ENCODE peak calls at places on chromosome 2, in five cellular contexts. One of them, this sample, is unnamed.
A peak's percentile ranks its signal among the peaks of the same experiment; 100 is the strongest.

GRCh38 chr2:29296585-29296984 is 181.4 kb downstream of the CLIP4 start:
- DNase-seq in heart left ventricle: no peak
- DNase-seq in adrenal gland: no peak
- DNase-seq in right cardiac atrium: no peak
- DNase-seq in hepatocyte: no peak
- DNase-seq in this sample: no peak

GRCh38 chr2:65177754-65178442 is 48.0 kb upstream of the RAB1A start:
- DNase-seq in hepatocyte: peak; percentile 25
- DNase-seq in adrenal gland: no peak
- DNase-seq in heart left ventricle: no peak
- DNase-seq in right cardiac atrium: no peak
- DNase-seq in this sample: no peak

GRCh38 chr2:239327536-239328305 is 73.1 kb downstream of the HDAC4 start:
- DNase-seq in heart left ventricle: no peak
- DNase-seq in right cardiac atrium: peak; percentile 69
- DNase-seq in hepatocyte: no peak
- DNase-seq in adrenal gland: peak; percentile 18
- DNase-seq in this sample: no peak

GRCh38 chr2:160582481-160583161 is 89.0 kb upstream of the RBMS1 start:
- DNase-seq in right cardiac atrium: no peak
- DNase-seq in hepatocyte: peak; percentile 30
- DNase-seq in heart left ventricle: no peak
- DNase-seq in adrenal gland: peak; percentile 28
- DNase-seq in this sample: no peak

GRCh38 chr2:189552991-189553404 is 27.6 kb downstream of the SLC40A1 start:
- DNase-seq in adrenal gland: no peak
- DNase-seq in right cardiac atrium: no peak
- DNase-seq in hepatocyte: no peak
- DNase-seq in heart left ventricle: no peak
- DNase-seq in this sample: no peak

GRCh38 chr2:183070942-183071844 is 7.4 kb upstream of the DUSP19 start:
- DNase-seq in hepatocyte: peak; percentile 71
- DNase-seq in adrenal gland: peak; percentile 42
- DNase-seq in right cardiac atrium: no peak
- DNase-seq in heart left ventricle: no peak
- DNase-seq in this sample: no peak

GRCh38 chr2:120820263-120820884 is 84.7 kb downstream of the GLI2 start:
- DNase-seq in adrenal gland: no peak
- DNase-seq in right cardiac atrium: peak; percentile 71
- DNase-seq in hepatocyte: peak; percentile 77
- DNase-seq in heart left ventricle: no peak
- DNase-seq in this sample: no peak

GRCh38 chr2:39160982-39161381 is 40.1 kb upstream of the SOS1 start:
- DNase-seq in adrenal gland: no peak
- DNase-seq in hepatocyte: no peak
- DNase-seq in heart left ventricle: no peak
- DNase-seq in right cardiac atrium: no peak
- DNase-seq in this sample: no peak

GRCh38 chr2:45840481-45840880 is 189.0 kb downstream of the PRKCE start:
- DNase-seq in adrenal gland: no peak
- DNase-seq in heart left ventricle: no peak
- DNase-seq in right cardiac atrium: no peak
- DNase-seq in hepatocyte: no peak
- DNase-seq in this sample: no peak

GRCh38 chr2:9329497-9329896 is 93.8 kb downstream of the ITGB1BP1 start:
- DNase-seq in heart left ventricle: no peak
- DNase-seq in adrenal gland: no peak
- DNase-seq in right cardiac atrium: no peak
- DNase-seq in hepatocyte: no peak
- DNase-seq in this sample: no peak

GRCh38 chr2:28394331-28394877 is 1.7 kb downstream of the FOSL2 start:
- DNase-seq in hepatocyte: peak; percentile 70
- DNase-seq in right cardiac atrium: peak; percentile 73
- DNase-seq in heart left ventricle: peak; percentile 66
- DNase-seq in adrenal gland: no peak
- DNase-seq in this sample: no peak

GRCh38 chr2:105849431-105850179 is 104.9 kb downstream of the NCK2 start:
- DNase-seq in right cardiac atrium: no peak
- DNase-seq in adrenal gland: no peak
- DNase-seq in heart left ventricle: no peak
- DNase-seq in hepatocyte: no peak
- DNase-seq in this sample: no peak

GRCh38 chr2:170813611-170814550 is 2.8 kb upstream of the GAD1 start:
- DNase-seq in adrenal gland: peak; percentile 44
- DNase-seq in right cardiac atrium: no peak
- DNase-seq in heart left ventricle: no peak
- DNase-seq in hepatocyte: peak; percentile 86
- DNase-seq in this sample: no peak

GRCh38 chr2:120656273-120656960 is 79.3 kb upstream of the GLI2 start:
- DNase-seq in hepatocyte: no peak
- DNase-seq in heart left ventricle: no peak
- DNase-seq in right cardiac atrium: no peak
- DNase-seq in adrenal gland: no peak
- DNase-seq in this sample: no peak

GRCh38 chr2:209845666-209846065 is 74.0 kb downstream of the UNC80 start:
- DNase-seq in right cardiac atrium: no peak
- DNase-seq in heart left ventricle: no peak
- DNase-seq in adrenal gland: no peak
- DNase-seq in hepatocyte: no peak
- DNase-seq in this sample: no peak

GRCh38 chr2:131580187-131580586 is 52.5 kb downstream of the CCDC74A start:
- DNase-seq in hepatocyte: no peak
- DNase-seq in heart left ventricle: no peak
- DNase-seq in adrenal gland: no peak
- DNase-seq in right cardiac atrium: no peak
- DNase-seq in this sample: no peak

GRCh38 chr2:27209621-27210401 is 2.0 kb upstream of the ATRAID start:
- DNase-seq in right cardiac atrium: no peak
- DNase-seq in adrenal gland: no peak
- DNase-seq in heart left ventricle: no peak
- DNase-seq in hepatocyte: peak; percentile 63
- DNase-seq in this sample: no peak

GRCh38 chr2:27776097-27776496 is 4.6 kb downstream of the MRPL33 start:
- DNase-seq in adrenal gland: peak; percentile 94
- DNase-seq in right cardiac atrium: peak; percentile 70
- DNase-seq in heart left ventricle: peak; percentile 63
- DNase-seq in hepatocyte: peak; percentile 54
- DNase-seq in this sample: peak; percentile 64

GRCh38 chr2:216341151-216341550 is 31.1 kb downstream of the MARCHF4 start:
- DNase-seq in adrenal gland: no peak
- DNase-seq in right cardiac atrium: no peak
- DNase-seq in heart left ventricle: peak; percentile 39
- DNase-seq in hepatocyte: no peak
- DNase-seq in this sample: no peak

GRCh38 chr2:181376999-181377398 is 80.2 kb upstream of the ITGA4 start:
- DNase-seq in heart left ventricle: no peak
- DNase-seq in right cardiac atrium: no peak
- DNase-seq in hepatocyte: no peak
- DNase-seq in adrenal gland: no peak
- DNase-seq in this sample: no peak

GRCh38 chr2:86338778-86339295 is 1.4 kb upstream of the REEP1 start:
- DNase-seq in hepatocyte: no peak
- DNase-seq in right cardiac atrium: no peak
- DNase-seq in heart left ventricle: no peak
- DNase-seq in adrenal gland: no peak
- DNase-seq in this sample: no peak

GRCh38 chr2:86335865-86336321 is 1.5 kb downstream of the REEP1 start:
- DNase-seq in right cardiac atrium: no peak
- DNase-seq in hepatocyte: no peak
- DNase-seq in adrenal gland: no peak
- DNase-seq in heart left ventricle: no peak
- DNase-seq in this sample: no peak

GRCh38 chr2:86336350-86337234 is 834 bp downstream of the REEP1 start:
- DNase-seq in hepatocyte: peak; percentile 46
- DNase-seq in heart left ventricle: peak; percentile 35
- DNase-seq in right cardiac atrium: no peak
- DNase-seq in adrenal gland: no peak
- DNase-seq in this sample: no peak

GRCh38 chr2:86341470-86341869 is 4.0 kb upstream of the REEP1 start:
- DNase-seq in right cardiac atrium: no peak
- DNase-seq in heart left ventricle: no peak
- DNase-seq in adrenal gland: no peak
- DNase-seq in hepatocyte: no peak
- DNase-seq in this sample: no peak

DNA sequence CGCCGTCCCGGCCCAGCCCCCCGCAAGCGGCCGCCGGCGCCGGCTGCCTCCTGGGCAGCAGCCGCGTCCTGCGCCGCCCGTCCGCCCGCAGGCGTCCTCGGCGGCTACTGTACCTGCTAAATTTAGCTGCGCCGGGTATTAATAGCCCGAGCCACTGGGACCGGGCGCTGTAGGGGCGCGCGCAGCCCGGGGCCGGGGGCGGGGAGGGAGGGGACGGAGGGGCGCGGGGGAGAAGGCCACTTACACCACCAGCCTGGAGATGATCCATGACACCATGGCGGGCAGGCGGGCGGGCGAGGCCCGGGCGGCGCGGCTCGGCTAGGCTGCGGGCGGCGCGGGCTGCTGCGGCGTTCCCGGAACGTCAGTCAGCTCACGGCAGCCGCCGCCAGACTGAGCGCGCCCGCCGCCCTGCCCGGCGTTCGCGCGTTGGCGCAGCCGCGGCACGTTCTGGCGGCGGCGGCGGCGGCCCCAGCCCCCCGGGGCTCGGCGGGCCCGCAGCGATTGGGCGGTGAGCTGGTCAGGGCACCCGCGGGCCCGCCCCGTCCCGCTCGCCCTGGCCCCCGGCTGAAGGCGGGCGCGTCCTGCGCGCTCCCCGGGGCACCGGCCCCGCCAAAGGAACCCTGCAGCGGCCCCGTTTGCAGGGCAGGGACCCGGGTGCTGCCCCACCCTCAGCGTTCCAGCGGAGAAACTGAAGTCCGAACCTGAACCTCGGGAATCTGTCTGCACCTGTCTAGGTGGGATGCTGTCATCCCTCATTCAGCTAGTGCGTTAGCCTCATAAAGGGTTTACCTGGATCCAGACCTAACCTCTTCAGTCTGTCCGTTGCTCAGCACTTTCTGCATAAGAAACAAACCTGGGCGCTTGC is at the start of gene REEP1:
- DNase-seq in adrenal gland: peak; percentile 26
- DNase-seq in hepatocyte: peak; percentile 69
- DNase-seq in right cardiac atrium: peak; percentile 71
- DNase-seq in heart left ventricle: peak; percentile 70
- DNase-seq in this sample: peak; percentile 64
- H3K4me3 ChIP-seq in adrenal gland: no peak within 1 kb of the TSS
- H3K4me3 ChIP-seq in hepatocyte: peak within 1 kb of the TSS; percentile 94
- H3K4me3 ChIP-seq in right cardiac atrium: peak within 1 kb of the TSS; percentile 68
- H3K4me3 ChIP-seq in heart left ventricle: peak within 1 kb of the TSS; percentile 66
- H3K4me3 ChIP-seq in this sample: peak within 1 kb of the TSS; percentile 61

DNA sequence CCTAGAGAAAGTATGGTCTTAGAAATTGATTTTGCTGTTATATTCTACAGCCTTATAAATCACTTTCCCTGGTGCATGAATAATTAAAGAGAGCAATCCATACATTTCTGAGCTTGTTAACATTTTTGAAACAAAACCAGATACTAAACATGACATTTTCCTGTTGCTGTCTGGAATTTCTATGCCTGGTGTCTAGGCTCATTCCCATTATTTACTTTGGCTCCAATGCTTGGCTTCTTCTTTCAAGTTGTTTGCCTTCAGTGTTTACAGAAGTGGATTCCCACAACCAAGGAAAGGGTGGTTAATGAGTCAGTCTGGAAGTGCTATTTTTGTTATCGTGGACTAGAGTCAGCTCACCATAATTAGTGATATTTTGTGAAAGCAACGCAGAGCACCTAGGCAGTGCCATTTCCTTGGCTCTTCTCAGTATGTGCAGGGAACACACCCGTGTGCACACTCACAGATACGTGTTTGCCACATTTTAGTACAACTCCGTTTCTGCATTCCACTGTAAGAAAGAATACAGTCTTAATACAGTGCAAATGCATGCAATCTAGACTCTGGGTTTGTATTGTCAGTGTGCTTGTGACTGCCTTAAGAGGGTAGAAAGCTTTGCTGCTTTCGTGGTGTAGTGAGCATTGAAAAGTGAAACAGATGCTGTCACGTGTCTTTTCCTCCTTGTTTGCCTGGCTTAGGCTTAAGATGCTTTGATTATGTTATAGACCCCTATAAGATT is 185.0 kb upstream of the RASGRP3 start:
- DNase-seq in adrenal gland: no peak
- DNase-seq in heart left ventricle: no peak
- DNase-seq in hepatocyte: peak; percentile 24
- DNase-seq in right cardiac atrium: no peak
- DNase-seq in this sample: no peak
- H3K4me3 ChIP-seq in adrenal gland: no peak overlapping the region
- H3K4me3 ChIP-seq in heart left ventricle: peak overlapping the region; percentile 28
- H3K4me3 ChIP-seq in hepatocyte: no peak overlapping the region
- H3K4me3 ChIP-seq in right cardiac atrium: no peak overlapping the region
- H3K4me3 ChIP-seq in this sample: peak overlapping the region; percentile 17

DNA sequence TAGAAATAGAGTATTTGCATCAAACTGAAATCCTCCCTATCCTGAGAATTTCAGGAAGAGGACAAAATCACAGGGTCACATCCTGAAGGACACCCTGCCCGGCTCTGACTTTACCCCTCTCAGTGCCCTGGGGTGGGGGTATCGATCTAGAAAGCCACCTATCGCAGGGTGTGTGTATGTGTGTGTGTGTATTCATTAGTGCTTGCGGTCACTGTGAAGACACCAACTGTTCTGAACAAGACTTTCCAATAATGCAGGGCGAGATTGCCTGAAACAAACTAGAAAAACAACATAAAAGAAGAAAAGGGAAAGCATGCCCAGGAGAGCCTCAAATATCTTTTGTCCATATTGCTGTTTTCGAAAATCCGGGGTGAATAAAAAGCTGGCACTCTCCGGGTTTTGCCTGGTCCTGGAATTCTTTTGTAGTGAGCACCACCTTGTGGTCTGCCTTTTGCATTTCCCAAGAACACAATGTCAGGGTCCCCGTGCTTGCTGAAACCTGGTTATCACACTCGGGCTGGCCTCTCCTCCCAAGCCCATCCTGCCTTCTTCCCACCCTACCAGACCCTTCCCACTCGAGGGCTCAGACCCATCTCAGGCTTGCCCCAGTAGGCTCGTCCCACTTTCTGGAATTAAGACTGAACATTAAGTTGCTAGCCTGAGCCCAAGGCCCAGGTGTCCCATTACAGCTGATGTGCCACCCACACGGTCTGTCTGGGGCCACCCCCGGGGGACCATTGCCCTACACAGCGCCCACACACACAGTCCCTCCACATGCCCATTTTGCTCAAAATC is 25.0 kb upstream of the COPS8 start:
- DNase-seq in heart left ventricle: no peak
- DNase-seq in right cardiac atrium: peak; percentile 31
- DNase-seq in adrenal gland: peak; percentile 47
- DNase-seq in hepatocyte: peak; percentile 80
- DNase-seq in this sample: no peak
- H3K4me3 ChIP-seq in heart left ventricle: no peak overlapping the region
- H3K4me3 ChIP-seq in right cardiac atrium: no peak overlapping the region
- H3K4me3 ChIP-seq in adrenal gland: no peak overlapping the region
- H3K4me3 ChIP-seq in hepatocyte: no peak overlapping the region
- H3K4me3 ChIP-seq in this sample: no peak overlapping the region

DNA sequence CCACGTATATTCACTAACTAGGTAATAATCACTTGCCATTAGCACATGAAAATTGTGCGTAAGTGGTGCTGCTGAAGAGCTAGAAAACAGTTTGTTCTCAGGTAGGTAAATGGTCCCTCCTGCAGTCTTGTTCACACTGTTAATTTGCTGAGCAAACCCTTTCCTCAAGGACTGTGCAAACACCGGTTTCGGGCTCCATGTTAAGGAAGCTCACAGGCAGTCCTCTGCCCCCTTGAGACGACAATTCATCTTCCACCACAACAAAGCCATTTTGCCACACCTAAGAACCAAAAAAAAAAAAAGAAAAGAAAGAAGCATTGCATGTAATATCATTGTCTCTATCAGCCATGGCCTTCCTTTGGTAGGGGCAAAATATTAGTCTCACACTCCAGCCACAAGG is 193.9 kb downstream of the BCL11A start:
- DNase-seq in adrenal gland: no peak
- DNase-seq in right cardiac atrium: no peak
- DNase-seq in heart left ventricle: no peak
- DNase-seq in hepatocyte: no peak
- DNase-seq in this sample: no peak
- H3K4me3 ChIP-seq in adrenal gland: no peak overlapping the region
- H3K4me3 ChIP-seq in right cardiac atrium: no peak overlapping the region
- H3K4me3 ChIP-seq in heart left ventricle: no peak overlapping the region
- H3K4me3 ChIP-seq in hepatocyte: no peak overlapping the region
- H3K4me3 ChIP-seq in this sample: no peak overlapping the region

This sample was measured in gastrocnemius medialis.